ENCODE peak calls at places on chromosomes 4 and X, in eight cellular contexts. I is psoas muscle, R is IMR-90, Y is HFFc6, E is breast epithelium, J is adrenal gland, X is Peyer's patch, C is MM.1S. T is an unnamed sample.
A peak's percentile ranks its signal among the peaks of the same experiment; 100 is the strongest.

GRCh38 chrX:45903781-45904201 is 641.4 kb downstream of the ZNF674 start:
- DNase-seq in X (no peak), Y (no peak), C (no peak), R (no peak), J (no peak), E (no peak), I (no peak), T (no peak)

GRCh38 chrX:47030339-47030738 is 47.9 kb upstream of the RGN start:
- DNase-seq in J (peak; percentile 30), R (peak; percentile 68), E (no peak), I (no peak), Y (peak; percentile 47), X (no peak), C (peak; percentile 63), T (no peak)

GRCh38 chrX:153405426-153405825 is 4.3 kb upstream of the PNMA6E start:
- DNase-seq in J (no peak), Y (no peak), E (no peak), X (no peak), I (no peak), C (no peak), R (no peak), T (no peak)

GRCh38 chr4:98919996-98920395 is 8.9 kb downstream of the EIF4E start:
- DNase-seq in J (no peak), Y (peak; percentile 28), R (peak; percentile 79), I (no peak), X (no peak), E (no peak), C (no peak), T (no peak)

GRCh38 chr4:145034727-145035211 is 63.2 kb downstream of the ANAPC10 start:
- DNase-seq in E (no peak), J (peak; percentile 29), R (peak; percentile 85), X (no peak), I (peak; percentile 44), Y (peak; percentile 68), C (no peak), T (no peak)

GRCh38 chr4:117385531-117385930 is 300.2 kb upstream of the TRAM1L1 start:
- DNase-seq in C (no peak), J (no peak), Y (no peak), R (peak; percentile 67), E (no peak), I (no peak), X (no peak), T (no peak)

GRCh38 chrX:119693032-119693995 is at the start of gene SEPTIN6:
- DNase-seq in J (peak; percentile 81), Y (peak; percentile 52), R (peak; percentile 52), X (peak; percentile 90), I (peak; percentile 68), C (peak; percentile 91), E (peak; percentile 36), T (peak; percentile 69)

GRCh38 chrX:44400588-44400987 is 57.1 kb upstream of the EFHC2 start:
- DNase-seq in Y (peak; percentile 75), R (peak; percentile 96), J (no peak), X (no peak), E (no peak), I (no peak), C (no peak), T (no peak)

GRCh38 chr4:158025131-158025530 is 147.7 kb downstream of the GASK1B start:
- DNase-seq in C (no peak), X (no peak), R (peak; percentile 36), E (no peak), J (no peak), Y (peak; percentile 40), I (no peak), T (no peak)

GRCh38 chr4:57342406-57342805 is 232.2 kb upstream of the IGFBP7 start:
- DNase-seq in E (no peak), Y (peak; percentile 30), C (no peak), X (no peak), I (no peak), J (no peak), R (peak; percentile 2), T (no peak)

GRCh38 chrX:132119283-132119682 is 8.5 kb downstream of the FRMD7 start:
- DNase-seq in C (no peak), I (no peak), Y (no peak), R (no peak), J (no peak), X (no peak), E (peak; percentile 36), T (no peak)

GRCh38 chr4:2256156-2256731 is 5.7 kb downstream of the MXD4 start:
- DNase-seq in R (no peak), J (peak; percentile 35), C (no peak), E (peak; percentile 35), X (peak; percentile 14), Y (no peak), I (peak; percentile 59), T (peak; percentile 29)

GRCh38 chr4:87053064-87053693 is 118.4 kb downstream of the AFF1 start:
- DNase-seq in I (no peak), Y (no peak), J (no peak), E (no peak), R (peak; percentile 53), C (no peak), X (no peak), T (no peak)

GRCh38 chr4:157220026-157220881 is at the start of gene GRIA2:
- DNase-seq in Y (no peak), C (no peak), J (peak; percentile 66), X (no peak), I (peak; percentile 51), E (no peak), R (peak; percentile 54), T (peak; percentile 96)

GRCh38 chr4:1056671-1057402 is 45.4 kb downstream of the FGFRL1 start:
- DNase-seq in C (no peak), E (no peak), R (no peak), X (no peak), Y (no peak), J (no peak), I (no peak), T (no peak)

GRCh38 chr4:24793219-24794005 is 2.0 kb upstream of the SOD3 start:
- DNase-seq in I (no peak), E (no peak), J (no peak), C (no peak), Y (peak; percentile 10), X (no peak), R (peak; percentile 19), T (no peak)

GRCh38 chr4:1938027-1938426 is 66.8 kb downstream of the NSD2 start:
- DNase-seq in C (no peak), I (no peak), X (no peak), Y (no peak), J (no peak), E (no peak), R (no peak), T (no peak)

GRCh38 chr4:130568746-130569145 is 1472.8 kb downstream of the C4orf33 start:
- DNase-seq in E (no peak), C (no peak), X (no peak), R (no peak), I (no peak), Y (no peak), J (no peak), T (no peak)

GRCh38 chr4:34250562-34250961 is 1993.8 kb downstream of the ARAP2 start:
- DNase-seq in Y (peak; percentile 36), J (no peak), E (no peak), R (peak; percentile 38), X (no peak), I (no peak), C (no peak), T (no peak)

GRCh38 chr4:183250831-183251230 is 69.2 kb downstream of the CLDN22 start:
- DNase-seq in R (no peak), C (no peak), E (no peak), X (no peak), Y (no peak), J (no peak), I (no peak), T (no peak)

GRCh38 chrX:69173906-69174305 is 8.7 kb upstream of the PJA1 start:
- DNase-seq in J (no peak), C (no peak), X (no peak), R (no peak), E (no peak), I (no peak), Y (no peak), T (no peak)

GRCh38 chr4:158314756-158315487 is 104.6 kb downstream of the TMEM144 start:
- DNase-seq in R (peak; percentile 98), Y (peak; percentile 97), E (no peak), X (no peak), C (no peak), I (no peak), J (no peak), T (no peak)

DNA sequence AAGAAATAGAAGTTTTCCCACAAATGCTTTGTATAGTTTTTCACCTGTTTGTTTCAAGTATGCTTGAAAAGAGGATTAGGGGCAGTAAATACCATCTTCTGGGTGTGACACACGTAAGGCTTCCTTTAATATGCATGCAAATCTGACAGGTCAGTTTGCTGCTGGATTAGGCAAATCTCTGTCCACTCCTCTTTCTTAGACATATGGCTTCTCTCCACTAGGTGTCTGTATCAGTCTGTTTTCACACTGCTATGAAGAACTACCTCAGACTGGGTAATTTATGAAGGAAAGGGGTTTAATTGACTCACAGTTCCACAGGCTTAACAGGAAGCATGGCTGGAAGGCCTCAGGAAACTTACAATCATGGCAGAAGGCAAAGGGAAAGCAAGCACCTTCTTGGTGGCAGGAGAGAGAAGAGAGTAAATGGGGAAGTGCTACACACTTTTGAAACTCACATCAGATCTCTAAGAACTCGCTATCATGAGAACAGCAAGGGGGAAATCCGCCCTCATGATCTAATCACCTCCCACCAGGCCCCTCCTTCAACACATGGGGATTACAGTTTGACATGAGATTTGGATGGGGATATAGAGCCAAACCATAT is 66.9 kb downstream of the TAB3 start:
- DNase-seq in E (no peak), C (peak; percentile 36), X (no peak), J (no peak), I (no peak), Y (peak; percentile 1), R (no peak), T (no peak)
- TF ChIP-seq CTCF in E (no peak), C (peak; percentile 28), X (no peak), J (no peak), I (no peak), Y (peak; percentile 22), R (peak; percentile 2), T (no peak)

GRCh38 chrX:106619797-106620196 is 8.0 kb downstream of the RADX start:
- DNase-seq in E (no peak), J (no peak), I (no peak), Y (no peak), R (peak; percentile 11), X (no peak), C (no peak), T (no peak)
- TF ChIP-seq CTCF in E (no peak), J (peak; percentile 9), I (peak; percentile 37), Y (peak; percentile 51), R (peak; percentile 44), X (peak; percentile 45), C (peak; percentile 45), T (no peak)

GRCh38 chr4:120940547-120940946 is 18.0 kb upstream of the PRDM5 start:
- DNase-seq in C (no peak), I (no peak), Y (no peak), J (no peak), E (no peak), X (no peak), R (no peak), T (no peak)
- TF ChIP-seq CTCF in C (no peak), I (no peak), Y (no peak), J (no peak), E (no peak), X (no peak), R (no peak), T (no peak)

DNA sequence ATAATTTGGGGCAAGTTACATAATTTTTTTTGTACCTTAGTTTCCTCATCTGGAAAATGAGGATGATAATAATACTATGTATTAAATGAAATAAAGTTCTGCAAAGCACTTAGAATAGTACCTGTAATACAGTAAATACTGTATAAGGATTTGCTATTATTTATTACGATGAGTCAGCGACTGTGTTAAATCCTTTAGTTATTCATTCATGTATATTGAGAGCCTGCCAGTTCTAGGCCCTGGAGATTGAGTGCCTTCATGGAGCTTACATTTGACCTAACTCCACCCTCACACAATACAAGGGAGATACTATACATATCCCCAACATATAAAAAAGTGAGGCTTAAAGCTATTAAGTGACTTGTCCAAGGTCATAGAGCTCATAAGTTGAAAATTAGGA is 67.0 kb upstream of the CITED1 start:
- DNase-seq in E (no peak), R (no peak), Y (no peak), X (no peak), C (no peak), J (no peak), I (no peak), T (no peak)
- TF ChIP-seq CTCF in E (no peak), R (no peak), Y (no peak), X (no peak), C (no peak), J (no peak), I (no peak), T (no peak)